ENCODE peak calls at places on chromosomes 16 and 17, in six cellular contexts. J, V, B, A, T and P are unnamed samples.

GRCh38 chr17:77366206-77366557 is 225.4 kb downstream of the SEC14L1 start:
- DNase-seq in J (no peak), A (no peak), B (no peak), V (no peak), T (no peak), P (no peak)

GRCh38 chr17:17547210-17547764 is 44.2 kb downstream of the PEMT start:
- DNase-seq in J (no peak), T (peak; percentile 63), B (peak; percentile 74), A (peak; percentile 46), V (no peak), P (no peak)

GRCh38 chr17:75595284-75595918 is 7.8 kb downstream of the MYO15B start:
- DNase-seq in V (no peak), A (no peak), B (no peak), T (no peak), J (no peak), P (no peak)

GRCh38 chr17:44786551-44787081 is 27.8 kb downstream of the ADAM11 start:
- DNase-seq in A (peak; percentile 67), V (no peak), J (no peak), T (peak; percentile 83), B (peak; percentile 82), P (no peak)

GRCh38 chr17:65694601-65695000 is 133.2 kb upstream of the AXIN2 start:
- DNase-seq in B (no peak), A (no peak), J (no peak), T (no peak), V (no peak), P (no peak)

GRCh38 chr16:63938661-63939060 is 1183.2 kb downstream of the CDH11 start:
- DNase-seq in J (no peak), B (no peak), V (no peak), A (no peak), T (no peak), P (no peak)

GRCh38 chr16:19861811-19862327 is 22.8 kb downstream of the GPRC5B start:
- DNase-seq in V (no peak), J (no peak), A (no peak), B (no peak), T (no peak), P (no peak)

GRCh38 chr16:65570261-65570660 is 448.4 kb upstream of the CDH11 start:
- DNase-seq in B (no peak), T (no peak), J (no peak), A (no peak), V (no peak), P (no peak)

GRCh38 chr16:49596119-49596518 is 222.5 kb downstream of the C16orf78 start:
- DNase-seq in V (no peak), T (no peak), B (no peak), A (no peak), J (peak; percentile 61), P (no peak)

GRCh38 chr17:58344047-58344790 is 7.8 kb downstream of the SUPT4H1 start:
- DNase-seq in T (no peak), V (no peak), B (no peak), J (no peak), A (no peak), P (no peak)

GRCh38 chr16:77148121-77148520 is 42.9 kb upstream of the MON1B start:
- DNase-seq in T (no peak), V (no peak), B (no peak), J (no peak), A (no peak), P (no peak)

GRCh38 chr16:79798416-79799053 is 198.0 kb upstream of the MAF start:
- DNase-seq in T (no peak), V (no peak), B (no peak), A (no peak), J (no peak), P (no peak)

GRCh38 chr17:6135996-6136395 is 65.8 kb downstream of the WSCD1 start:
- DNase-seq in B (no peak), T (no peak), J (no peak), A (no peak), V (no peak), P (no peak)

GRCh38 chr17:78130439-78131101 is at the start of gene TMC8:
- DNase-seq in T (no peak), B (peak; percentile 49), V (no peak), J (no peak), A (peak; percentile 33), P (no peak)

GRCh38 chr16:86355951-86356350 is 154.4 kb upstream of the FOXF1 start:
- DNase-seq in T (no peak), V (no peak), B (no peak), J (no peak), A (no peak), P (no peak)

GRCh38 chr16:20300312-20301097 is 26.8 kb downstream of the GP2 start:
- DNase-seq in T (peak; percentile 75), B (no peak), J (no peak), V (peak; percentile 56), A (no peak), P (peak; percentile 43)

GRCh38 chr16:88491560-88492310 is 38.7 kb downstream of the ZFPM1 start:
- DNase-seq in T (no peak), J (no peak), B (no peak), A (no peak), V (no peak), P (no peak)

GRCh38 chr16:87681990-87682570 is 79.8 kb downstream of the JPH3 start:
- DNase-seq in B (no peak), A (no peak), V (no peak), J (no peak), T (no peak), P (no peak)

GRCh38 chr17:12128946-12129345 is 108.3 kb downstream of the MAP2K4 start:
- DNase-seq in T (no peak), J (no peak), V (no peak), B (no peak), A (no peak), P (no peak)

GRCh38 chr17:61387511-61388305 is 11.9 kb upstream of the TBX2 start:
- DNase-seq in T (no peak), A (no peak), V (no peak), J (no peak), B (no peak), P (no peak)

GRCh38 chr17:19398301-19399181 is 11.6 kb upstream of the MFAP4 start:
- DNase-seq in V (no peak), T (no peak), J (peak; percentile 81), B (peak; percentile 75), A (peak; percentile 43), P (no peak)

GRCh38 chr16:89053725-89054029 is 40.0 kb upstream of the ACSF3 start:
- DNase-seq in B (no peak), J (no peak), V (no peak), T (no peak), A (no peak), P (no peak)

GRCh38 chr17:39669897-39670735 is 1.9 kb downstream of the PNMT start:
- DNase-seq in V (no peak), A (no peak), J (peak; percentile 61), B (no peak), T (no peak), P (no peak)

GRCh38 chr17:39666231-39666600 is 1.1 kb downstream of the TCAP start:
- DNase-seq in B (no peak), J (no peak), A (no peak), V (no peak), T (no peak), P (no peak)

GRCh38 chr17:39666601-39667261 is 1.5 kb upstream of the PNMT start:
- DNase-seq in T (no peak), J (peak; percentile 87), A (peak; percentile 77), V (no peak), B (peak; percentile 92), P (no peak)

GRCh38 chr17:39667262-39668140 is 752 bp upstream of the PNMT start:
- DNase-seq in B (peak; percentile 77), A (peak; percentile 64), V (no peak), J (no peak), T (peak; percentile 52), P (no peak)

DNA sequence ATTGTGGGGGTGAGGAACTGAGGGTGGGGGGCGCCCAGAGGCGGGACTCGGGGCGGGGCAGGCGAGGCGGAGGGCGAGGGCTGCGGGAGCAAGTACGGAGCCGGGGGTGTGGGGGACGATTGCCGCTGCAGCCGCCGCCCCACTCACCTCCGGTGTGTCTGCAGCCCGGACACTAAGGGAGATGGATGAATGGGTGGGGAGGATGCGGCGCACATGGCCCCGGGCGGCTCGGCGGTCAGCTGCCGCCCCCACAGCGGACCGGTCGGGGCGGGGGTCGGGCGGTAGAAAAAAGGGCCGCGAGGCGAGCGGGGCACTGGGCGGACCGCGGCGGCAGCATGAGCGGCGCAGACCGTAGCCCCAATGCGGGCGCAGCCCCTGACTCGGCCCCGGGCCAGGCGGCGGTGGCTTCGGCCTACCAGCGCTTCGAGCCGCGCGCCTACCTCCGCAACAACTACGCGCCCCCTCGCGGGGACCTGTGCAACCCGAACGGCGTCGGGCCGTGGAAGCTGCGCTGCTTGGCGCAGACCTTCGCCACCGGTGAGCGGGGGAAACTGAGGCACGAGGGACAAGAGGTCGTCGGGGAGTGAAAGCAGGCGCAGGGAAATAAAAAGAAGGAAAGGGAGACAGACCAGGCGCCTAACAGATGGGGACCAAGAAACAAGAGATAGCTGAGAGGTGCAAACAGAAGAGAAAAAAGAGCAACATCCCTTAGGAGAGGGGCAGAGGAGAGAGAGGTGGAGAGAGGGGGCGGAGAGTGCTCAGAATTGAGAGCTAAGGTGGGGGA is at the start of gene PNMT:
- DNase-seq in T (peak; percentile 88), B (peak; percentile 83), J (no peak), V (no peak), A (peak; percentile 83), P (no peak)
- TF ChIP-seq CTCF in T (peak; percentile 70), B (peak; percentile 71), J (peak; percentile 70), V (peak; percentile 74), A (peak; percentile 81), P (peak; percentile 87)

GRCh38 chr17:46733837-46734516 is 84.5 kb downstream of the WNT3 start:
- DNase-seq in A (no peak), V (no peak), B (no peak), T (no peak), J (no peak), P (no peak)
- H3K4me3 ChIP-seq in A (no peak overlapping the region), V (no peak overlapping the region), B (no peak overlapping the region), T (no peak overlapping the region), J (no peak overlapping the region), P (no peak overlapping the region)

GRCh38 chr16:10210979-10211378 is 28.8 kb upstream of the GRIN2A start:
- DNase-seq in T (no peak), B (no peak), A (no peak), J (no peak), V (no peak), P (no peak)
- H3K4me1 ChIP-seq in T (no peaks in the 10 kb centered on the region), B (no peaks in the 10 kb centered on the region), A (no peaks in the 10 kb centered on the region), J (no peaks in the 10 kb centered on the region), V (no peaks in the 10 kb centered on the region), P (no peaks in the 10 kb centered on the region)

DNA sequence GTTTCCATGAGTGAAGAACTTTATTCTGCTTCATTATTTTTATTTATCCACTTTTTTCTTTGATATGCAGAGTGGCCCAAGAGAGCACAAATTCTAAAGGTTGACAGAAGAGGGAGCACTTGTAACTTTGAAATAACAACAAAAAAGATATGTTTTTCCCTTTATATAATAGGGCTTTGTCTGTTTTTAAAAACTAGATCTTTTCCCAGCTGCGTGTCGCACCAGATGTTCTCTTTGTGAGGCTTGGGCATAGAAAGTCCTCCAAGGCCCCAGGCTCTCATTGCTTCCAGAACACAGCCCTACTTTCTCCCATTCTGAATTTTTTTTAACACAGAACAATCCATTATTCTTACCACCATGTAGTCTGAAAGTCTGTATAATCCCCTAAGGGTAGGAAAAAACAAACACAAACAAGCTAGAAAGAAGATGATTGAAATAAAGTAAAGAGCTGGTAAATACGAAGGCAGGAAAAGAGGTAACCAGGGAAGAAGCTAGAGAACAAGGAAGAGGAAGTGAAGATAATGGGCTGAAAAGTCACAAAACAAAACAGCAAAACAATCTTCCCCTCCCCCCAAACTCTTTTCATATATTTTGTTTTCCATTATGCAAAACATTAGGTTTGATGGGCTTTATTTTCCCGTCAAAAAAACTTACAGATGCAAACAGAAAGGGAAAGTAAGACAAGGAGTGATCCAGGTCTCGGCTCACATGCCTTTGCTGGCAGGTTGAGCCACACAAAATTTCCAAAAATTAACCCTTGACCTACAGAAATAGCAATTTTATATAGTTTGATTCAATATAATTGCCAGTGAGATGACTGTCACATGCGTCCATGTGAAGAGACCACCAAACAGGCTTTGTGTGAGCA is 160.3 kb downstream of the ABCA8 start:
- DNase-seq in V (no peak), T (no peak), J (no peak), A (no peak), B (no peak), P (no peak)
- TF ChIP-seq CTCF in V (no peak), T (peak; percentile 48), J (peak; percentile 26), A (peak; percentile 52), B (peak; percentile 20), P (no peak)